ENCODE peak calls at places on chromosomes 5 and 9, in five cellular contexts. R is EH; O is Right ventricle myocardium superior; N is activated T-helper 2 cell treated with anti-CD3 and anti-CD28 coated beads, Interferon-gamma antibody, Interleukin-2, Interleukin-4, amounts not matched to agents 10 μg/mL and 5 μg/mL and 100 μg/mL, durations not matched to agents 14 hours and 24 hours and 36 hours; V is body of pancreas. E is an unnamed sample.

GRCh38 chr5:37850128-37850865 is 10.5 kb upstream of the GDNF start:
- DNase-seq in N (no peak), O (no peak), R (peak), V (no peak), E (no peak)

GRCh38 chr5:14229181-14229580 is 86.0 kb downstream of the TRIO start:
- DNase-seq in N (no peak), R (no peak), O (no peak), V (no peak), E (no peak)

GRCh38 chr9:97737429-97737828 is 40.3 kb upstream of the XPA start:
- DNase-seq in V (no peak), R (peak), N (no peak), O (no peak), E (no peak)

GRCh38 chr5:127650649-127651048 is 1.8 kb downstream of the CTXN3 start:
- DNase-seq in V (no peak), O (no peak), R (peak), N (no peak), E (no peak)

GRCh38 chr5:150066436-150066835 is 19.9 kb downstream of the CSF1R start:
- DNase-seq in O (no peak), V (no peak), N (no peak), R (no peak), E (no peak)

GRCh38 chr5:40578501-40579451 is 100.9 kb upstream of the PTGER4 start:
- DNase-seq in R (peak), V (no peak), N (peak), O (peak), E (peak)

GRCh38 chr5:90654235-90654634 is 95.6 kb downstream of the ADGRV1 start:
- DNase-seq in R (no peak), N (no peak), V (no peak), O (no peak), E (no peak)

GRCh38 chr5:118603278-118603677 is 385.1 kb downstream of the DTWD2 start:
- DNase-seq in O (no peak), N (no peak), R (no peak), V (no peak), E (no peak)

GRCh38 chr5:76473676-76474075 is 70.6 kb downstream of the IQGAP2 start:
- DNase-seq in R (no peak), N (peak), V (no peak), O (no peak), E (peak)

GRCh38 chr5:149584106-149584505 is 2.8 kb downstream of the ARHGEF37 start:
- DNase-seq in N (no peak), R (no peak), V (no peak), O (no peak), E (no peak)

GRCh38 chr5:36861820-36862219 is 14.7 kb upstream of the NIPBL start:
- DNase-seq in N (no peak), V (no peak), R (no peak), O (no peak), E (no peak)

GRCh38 chr9:72843525-72844439 is 109.1 kb downstream of the ALDH1A1 start:
- DNase-seq in N (no peak), V (no peak), O (no peak), R (peak), E (no peak)

GRCh38 chr5:156528673-156529072 is 201.7 kb downstream of the SGCD start:
- DNase-seq in N (no peak), V (no peak), R (no peak), O (no peak), E (no peak)

GRCh38 chr9:135809166-135809565 is 98.2 kb downstream of the CAMSAP1 start:
- DNase-seq in O (no peak), V (no peak), R (peak), N (no peak), E (no peak)

GRCh38 chr9:32627394-32627954 is 8.0 kb downstream of the TAF1L start:
- DNase-seq in R (no peak), V (no peak), N (no peak), O (no peak), E (no peak)

GRCh38 chr9:21615446-21615845 is 133.3 kb upstream of the IFNE start:
- DNase-seq in O (no peak), N (no peak), V (no peak), R (no peak), E (no peak)

GRCh38 chr5:137669796-137670195 is 66.1 kb downstream of the KLHL3 start:
- DNase-seq in V (no peak), N (no peak), R (no peak), O (no peak), E (no peak)

GRCh38 chr9:73230257-73230656 is 78.6 kb downstream of the ANXA1 start:
- DNase-seq in O (no peak), R (no peak), V (no peak), N (no peak), E (peak)

GRCh38 chr5:137714931-137715330 is 21.0 kb downstream of the KLHL3 start:
- DNase-seq in O (no peak), V (no peak), R (peak), N (no peak), E (no peak)

GRCh38 chr5:61023131-61023530 is 78.1 kb downstream of the NDUFAF2 start:
- DNase-seq in R (peak), V (no peak), O (no peak), N (no peak), E (no peak)

GRCh38 chr9:68751556-68751955 is 46.5 kb downstream of the PIP5K1B start:
- DNase-seq in R (no peak), N (no peak), V (no peak), O (no peak), E (no peak)

GRCh38 chr5:4410151-4410550 is 730.0 kb upstream of the ADAMTS16 start:
- DNase-seq in R (no peak), O (no peak), V (no peak), N (no peak), E (no peak)

GRCh38 chr5:89695371-89695770 is 714.2 kb downstream of the CETN3 start:
- DNase-seq in V (no peak), O (no peak), N (no peak), R (no peak), E (no peak)

GRCh38 chr9:91428927-91429351 is 5.3 kb upstream of the NFIL3 start:
- DNase-seq in R (no peak), N (no peak), O (no peak), V (no peak), E (no peak)

GRCh38 chr5:174849426-174849825 is 125.0 kb downstream of the MSX2 start:
- DNase-seq in V (no peak), N (no peak), R (no peak), O (no peak), E (no peak)

GRCh38 chr5:102758576-102758975 is 3.5 kb downstream of the PAM start:
- DNase-seq in N (no peak), V (no peak), R (peak), O (no peak), E (no peak)

GRCh38 chr5:78295035-78295961 is 800 bp upstream of the AP3B1 start:
- DNase-seq in V (peak), R (peak), O (peak), N (peak), E (peak)

GRCh38 chr9:91422832-91423711 is 560 bp downstream of the NFIL3 start:
- DNase-seq in O (peak), N (peak), V (peak), R (peak), E (peak)

GRCh38 chr5:150270546-150271295 is 18.9 kb downstream of the CAMK2A start:
- DNase-seq in O (no peak), R (peak), V (peak), N (no peak), E (no peak)

E was measured in T-helper 2 cell treated with Interferon-gamma antibody and Interleukin-4, amounts not matched to agents 5 μg/mL and 100 μg/mL, for 36 hours.